ENCODE peak calls at places on chromosomes 4 and X, in five cellular contexts. One of them, this sample, is unnamed.

GRCh38 chr4:89583106-89583505 is 253.9 kb downstream of the SNCA start:
- DNase-seq in HepG2: no peak
- DNase-seq in GM12878: no peak
- DNase-seq in H1: no peak
- DNase-seq in NT2/D1: no peak
- DNase-seq in this sample: no peak

GRCh38 chr4:123477804-123478209 is 81.2 kb downstream of the SPRY1 start:
- DNase-seq in HepG2: peak
- DNase-seq in GM12878: no peak
- DNase-seq in H1: no peak
- DNase-seq in NT2/D1: no peak
- DNase-seq in this sample: no peak

GRCh38 chr4:69707807-69708206 is 52.6 kb downstream of the SULT1B1 start:
- DNase-seq in HepG2: no peak
- DNase-seq in GM12878: no peak
- DNase-seq in H1: no peak
- DNase-seq in NT2/D1: no peak
- DNase-seq in this sample: no peak

GRCh38 chr4:168411318-168412150 is 68.8 kb downstream of the DDX60L start:
- DNase-seq in HepG2: no peak
- DNase-seq in GM12878: no peak
- DNase-seq in H1: no peak
- DNase-seq in NT2/D1: no peak
- DNase-seq in this sample: no peak

GRCh38 chr4:23035521-23036056 is 342.9 kb downstream of the GBA3 start:
- DNase-seq in HepG2: no peak
- DNase-seq in GM12878: no peak
- DNase-seq in H1: no peak
- DNase-seq in NT2/D1: no peak
- DNase-seq in this sample: no peak

GRCh38 chr4:152255437-152255836 is 280.5 kb downstream of the FBXW7 start:
- DNase-seq in HepG2: no peak
- DNase-seq in GM12878: peak
- DNase-seq in H1: no peak
- DNase-seq in NT2/D1: no peak
- DNase-seq in this sample: no peak

GRCh38 chrX:30039768-30040167 is 175.6 kb upstream of the MAGEB2 start:
- DNase-seq in HepG2: no peak
- DNase-seq in GM12878: no peak
- DNase-seq in H1: no peak
- DNase-seq in NT2/D1: no peak
- DNase-seq in this sample: no peak

GRCh38 chr4:4388836-4389575 is 2.1 kb downstream of the NSG1 start:
- DNase-seq in HepG2: no peak
- DNase-seq in GM12878: no peak
- DNase-seq in H1: no peak
- DNase-seq in NT2/D1: no peak
- DNase-seq in this sample: no peak

GRCh38 chr4:168924648-168925047 is 85.4 kb downstream of the CBR4 start:
- DNase-seq in HepG2: no peak
- DNase-seq in GM12878: no peak
- DNase-seq in H1: no peak
- DNase-seq in NT2/D1: no peak
- DNase-seq in this sample: no peak

GRCh38 chr4:56981795-56982201 is 3.1 kb downstream of the POLR2B start:
- DNase-seq in HepG2: no peak
- DNase-seq in GM12878: no peak
- DNase-seq in H1: no peak
- DNase-seq in NT2/D1: no peak
- DNase-seq in this sample: no peak

GRCh38 chrX:93420635-93421034 is 252.7 kb downstream of the NAP1L3 start:
- DNase-seq in HepG2: no peak
- DNase-seq in GM12878: no peak
- DNase-seq in H1: no peak
- DNase-seq in NT2/D1: no peak
- DNase-seq in this sample: no peak

GRCh38 chr4:41853973-41854372 is 81.3 kb upstream of the TMEM33 start:
- DNase-seq in HepG2: peak
- DNase-seq in GM12878: no peak
- DNase-seq in H1: no peak
- DNase-seq in NT2/D1: no peak
- DNase-seq in this sample: no peak

GRCh38 chrX:25175171-25175570 is 159.4 kb upstream of the ARX start:
- DNase-seq in HepG2: no peak
- DNase-seq in GM12878: no peak
- DNase-seq in H1: no peak
- DNase-seq in NT2/D1: no peak
- DNase-seq in this sample: no peak

GRCh38 chrX:121546317-121546716 is 498.9 kb downstream of the GLUD2 start:
- DNase-seq in HepG2: no peak
- DNase-seq in GM12878: no peak
- DNase-seq in H1: no peak
- DNase-seq in NT2/D1: no peak
- DNase-seq in this sample: no peak

GRCh38 chrX:121308276-121308805 is 260.9 kb downstream of the GLUD2 start:
- DNase-seq in HepG2: peak
- DNase-seq in GM12878: peak
- DNase-seq in H1: no peak
- DNase-seq in NT2/D1: peak
- DNase-seq in this sample: peak

GRCh38 chr4:145625677-145626622 is 6.8 kb downstream of the MMAA start:
- DNase-seq in HepG2: no peak
- DNase-seq in GM12878: no peak
- DNase-seq in H1: no peak
- DNase-seq in NT2/D1: no peak
- DNase-seq in this sample: no peak

GRCh38 chr4:179981161-179981560 is 2262.0 kb upstream of the TENM3 start:
- DNase-seq in HepG2: no peak
- DNase-seq in GM12878: no peak
- DNase-seq in H1: no peak
- DNase-seq in NT2/D1: no peak
- DNase-seq in this sample: no peak

GRCh38 chrX:129686422-129686948 is 31.7 kb upstream of the APLN start:
- DNase-seq in HepG2: no peak
- DNase-seq in GM12878: no peak
- DNase-seq in H1: no peak
- DNase-seq in NT2/D1: peak
- DNase-seq in this sample: no peak
- TF ChIP-seq SUZ12 in HepG2: no peak
- TF ChIP-seq SUZ12 in GM12878: no peak
- TF ChIP-seq SUZ12 in H1: no peak
- TF ChIP-seq SUZ12 in NT2/D1: no peak
- TF ChIP-seq SUZ12 in this sample: no peak

GRCh38 chr4:150283689-150284088 is 205.4 kb downstream of the DCLK2 start:
- DNase-seq in HepG2: no peak
- DNase-seq in GM12878: no peak
- DNase-seq in H1: no peak
- DNase-seq in NT2/D1: no peak
- DNase-seq in this sample: no peak

GRCh38 chr4:150280975-150281374 is 202.7 kb downstream of the DCLK2 start:
- DNase-seq in HepG2: no peak
- DNase-seq in GM12878: no peak
- DNase-seq in H1: no peak
- DNase-seq in NT2/D1: no peak
- DNase-seq in this sample: no peak

GRCh38 chr4:150278206-150278605 is 200.0 kb downstream of the DCLK2 start:
- DNase-seq in HepG2: no peak
- DNase-seq in GM12878: no peak
- DNase-seq in H1: no peak
- DNase-seq in NT2/D1: no peak
- DNase-seq in this sample: no peak

DNA sequence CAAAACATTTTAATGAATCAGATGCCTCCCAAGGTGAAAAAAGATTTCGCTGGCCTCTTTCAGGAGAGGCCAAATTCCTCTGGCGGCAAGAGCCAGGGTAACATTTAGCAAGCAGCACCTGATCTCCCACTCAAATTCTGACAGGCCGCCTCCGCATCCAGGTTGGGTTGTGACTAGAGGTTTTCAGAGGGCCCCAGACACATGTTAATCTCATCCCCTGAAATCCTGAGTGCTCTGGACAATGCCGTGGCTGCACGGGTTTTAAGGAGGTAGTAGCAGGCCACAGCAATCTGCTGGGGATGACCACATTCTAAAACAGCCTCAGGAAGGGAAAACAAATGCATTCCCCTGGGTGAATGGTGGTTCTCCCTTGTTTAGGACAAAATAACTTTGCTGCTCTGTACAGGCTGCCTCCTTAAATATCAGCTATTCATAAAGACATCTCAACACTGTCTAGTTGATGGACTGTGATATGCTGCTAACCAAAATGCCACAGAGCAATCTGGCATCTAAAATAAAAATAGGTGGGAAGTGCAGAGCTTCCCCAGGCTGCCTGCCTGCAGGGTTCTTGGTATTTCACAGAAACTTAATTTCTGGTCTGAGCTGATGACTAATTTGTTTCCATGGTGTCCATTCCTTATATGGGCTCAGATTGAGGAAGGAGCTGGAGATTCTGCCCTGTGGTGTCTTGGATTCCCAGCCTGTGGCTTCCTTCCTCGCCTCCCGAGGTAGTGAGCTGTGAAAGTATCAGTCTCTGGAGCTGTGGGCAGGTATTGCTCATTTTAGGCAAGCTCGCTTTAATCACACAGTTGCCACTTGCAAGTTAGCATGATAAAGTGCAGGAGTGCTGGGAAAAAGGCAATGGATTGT is 202.1 kb downstream of the DCLK2 start:
- DNase-seq in HepG2: no peak
- DNase-seq in GM12878: no peak
- DNase-seq in H1: no peak
- DNase-seq in NT2/D1: no peak
- DNase-seq in this sample: no peak
- TF ChIP-seq SUZ12 in HepG2: no peak
- TF ChIP-seq SUZ12 in GM12878: no peak
- TF ChIP-seq SUZ12 in H1: no peak
- TF ChIP-seq SUZ12 in NT2/D1: no peak
- TF ChIP-seq SUZ12 in this sample: no peak

GRCh38 chrX:53441531-53442321 is 7.6 kb upstream of the HSD17B10 start:
- DNase-seq in HepG2: peak
- DNase-seq in GM12878: peak
- DNase-seq in H1: no peak
- DNase-seq in NT2/D1: peak
- DNase-seq in this sample: peak
- TF ChIP-seq SUZ12 in HepG2: no peak
- TF ChIP-seq SUZ12 in GM12878: no peak
- TF ChIP-seq SUZ12 in H1: no peak
- TF ChIP-seq SUZ12 in NT2/D1: no peak
- TF ChIP-seq SUZ12 in this sample: no peak

DNA sequence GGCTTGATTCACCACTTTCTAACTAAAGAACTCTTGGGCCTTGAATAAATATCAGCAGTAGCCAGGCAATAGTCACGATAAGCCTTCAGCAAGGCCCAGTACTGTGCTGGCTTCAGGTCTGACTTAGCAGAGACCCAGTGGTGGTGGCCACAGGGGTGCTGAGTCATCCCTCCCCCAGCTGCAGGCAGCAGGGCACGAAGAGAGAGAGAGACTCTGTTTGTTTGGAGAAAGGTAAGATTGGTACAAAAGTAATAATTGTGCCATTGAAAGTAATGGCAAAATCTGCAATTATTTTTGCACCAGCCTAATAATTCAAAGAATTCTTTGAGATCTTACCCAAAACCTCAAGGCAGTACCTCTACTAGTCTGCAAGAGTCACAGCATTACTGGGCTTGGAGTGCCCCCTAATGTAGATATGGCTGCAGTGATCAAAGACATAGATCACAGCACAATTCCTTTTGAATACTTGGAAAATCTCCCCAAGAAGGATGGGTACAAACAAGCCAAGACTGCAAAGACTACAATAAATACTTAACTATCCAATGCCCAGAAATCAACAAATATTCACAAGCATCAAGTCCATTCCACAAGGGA is 159.5 kb upstream of the USP38 start:
- DNase-seq in HepG2: peak
- DNase-seq in GM12878: no peak
- DNase-seq in H1: no peak
- DNase-seq in NT2/D1: no peak
- DNase-seq in this sample: no peak
- TF ChIP-seq SUZ12 in HepG2: no peak
- TF ChIP-seq SUZ12 in GM12878: no peak
- TF ChIP-seq SUZ12 in H1: no peak
- TF ChIP-seq SUZ12 in NT2/D1: no peak
- TF ChIP-seq SUZ12 in this sample: no peak

DNA sequence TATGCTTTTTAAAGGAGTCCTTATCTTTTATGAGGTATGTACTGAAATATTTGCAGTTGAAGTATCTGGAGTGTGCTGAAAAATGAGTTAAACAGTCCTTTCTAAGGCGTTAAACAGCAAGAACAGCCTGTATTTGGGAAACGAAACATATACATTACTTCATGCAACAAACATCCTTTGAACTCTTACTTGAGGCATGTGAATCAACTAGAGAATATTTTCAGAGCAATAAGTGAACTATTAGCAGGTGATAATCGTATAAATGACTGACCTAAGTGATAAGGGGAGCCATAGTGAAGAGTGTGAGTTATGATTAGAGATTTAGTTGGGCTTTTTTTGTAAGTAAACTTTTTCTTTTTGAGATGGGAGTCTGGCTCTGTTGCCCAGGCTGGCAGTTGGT is 45.9 kb upstream of the RHOH start:
- DNase-seq in HepG2: no peak
- DNase-seq in GM12878: no peak
- DNase-seq in H1: no peak
- DNase-seq in NT2/D1: no peak
- DNase-seq in this sample: no peak
- TF ChIP-seq SUZ12 in HepG2: no peak
- TF ChIP-seq SUZ12 in GM12878: no peak
- TF ChIP-seq SUZ12 in H1: no peak
- TF ChIP-seq SUZ12 in NT2/D1: no peak
- TF ChIP-seq SUZ12 in this sample: no peak

DNA sequence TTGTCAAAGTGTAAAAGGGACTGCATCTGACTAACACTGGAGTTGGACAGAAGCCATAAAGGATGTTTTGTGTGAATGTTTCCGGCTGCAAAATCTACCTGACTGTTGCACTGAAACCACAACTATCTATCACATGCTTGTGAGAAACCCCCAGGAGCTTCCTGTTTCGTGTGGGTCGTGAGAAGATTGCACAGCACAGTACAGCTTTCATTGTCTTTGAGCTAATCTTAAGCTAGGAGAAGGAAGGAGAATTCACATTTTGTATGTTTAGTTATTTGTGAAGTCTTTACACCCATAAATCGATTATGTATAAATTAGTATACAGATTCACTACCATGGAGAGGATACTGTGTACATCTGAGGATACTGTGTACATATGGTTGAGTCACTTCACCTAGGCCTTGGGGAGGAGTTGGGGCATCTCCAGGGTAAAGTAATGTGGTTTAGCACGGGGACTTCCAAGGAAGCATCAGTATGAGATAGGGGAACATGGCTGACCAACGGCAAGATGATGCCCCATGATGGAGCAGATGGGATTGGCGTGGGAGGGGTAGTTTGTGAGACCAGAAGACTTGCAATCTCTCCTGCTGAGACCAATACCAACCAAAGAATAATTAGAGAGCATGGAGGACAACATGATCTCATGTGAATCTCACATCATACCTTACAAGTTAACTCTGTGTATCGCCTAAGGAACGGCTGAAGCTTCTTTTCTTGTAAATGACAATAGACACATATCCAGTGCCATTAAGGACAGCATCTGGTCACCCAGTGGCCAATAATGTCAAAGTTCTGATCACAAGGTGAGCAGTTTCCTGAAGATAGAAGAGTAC is 43.1 kb upstream of the FAM9C start:
- DNase-seq in HepG2: no peak
- DNase-seq in GM12878: peak
- DNase-seq in H1: no peak
- DNase-seq in NT2/D1: no peak
- DNase-seq in this sample: no peak
- TF ChIP-seq SUZ12 in HepG2: no peak
- TF ChIP-seq SUZ12 in GM12878: no peak
- TF ChIP-seq SUZ12 in H1: no peak
- TF ChIP-seq SUZ12 in NT2/D1: no peak
- TF ChIP-seq SUZ12 in this sample: no peak